ENCODE peak calls at places on chromosomes 7 and 10, in ten cellular contexts. A is heart left ventricle, P is suprapubic skin, Y is endothelial cell of umbilical vein, T is adrenal gland, S is IMR-90, I is A549, J is H1, N is body of pancreas, V is HCT116. G is an unnamed sample.

GRCh38 chr7:108480311-108480710 is 24.1 kb upstream of the NRCAM start:
- DNase-seq in P (no peak), V (no peak), Y (no peak), T (no peak), J (no peak), A (no peak), I (no peak), S (no peak), N (no peak), G (no peak)

GRCh38 chr7:111860248-111860647 is 298.0 kb upstream of the IMMP2L start:
- DNase-seq in P (no peak), S (no peak), V (no peak), T (no peak), Y (no peak), I (no peak), J (no peak), N (no peak), A (no peak), G (no peak)

GRCh38 chr7:39613577-39613976 is 9.8 kb upstream of the RALA start:
- DNase-seq in T (no peak), S (peak), J (no peak), N (no peak), V (no peak), P (no peak), I (no peak), A (no peak), Y (peak), G (no peak)

GRCh38 chr7:46146454-46147255 is 225.6 kb upstream of the IGFBP3 start:
- DNase-seq in V (no peak), A (peak), Y (no peak), T (no peak), N (no peak), S (peak), P (no peak), J (no peak), I (peak), G (no peak)

GRCh38 chr7:47032171-47032915 is 549.6 kb downstream of the TNS3 start:
- DNase-seq in N (no peak), T (no peak), J (no peak), I (no peak), S (no peak), P (no peak), A (no peak), V (no peak), Y (no peak), G (no peak)

GRCh38 chr7:135645296-135645904 is 16.9 kb upstream of the STMP1 start:
- DNase-seq in A (no peak), S (peak), V (peak), Y (peak), N (no peak), P (no peak), I (peak), T (no peak), J (no peak), G (no peak)

GRCh38 chr7:7569113-7569527 is 2.4 kb downstream of the MIOS start:
- DNase-seq in N (no peak), Y (no peak), J (no peak), A (no peak), I (no peak), V (no peak), S (no peak), T (no peak), P (no peak), G (no peak)

GRCh38 chr7:131148258-131148657 is 179.4 kb upstream of the MKLN1 start:
- DNase-seq in J (no peak), S (no peak), N (no peak), A (no peak), T (no peak), Y (no peak), P (no peak), I (no peak), V (no peak), G (no peak)

GRCh38 chr7:124246262-124246863 is 213.5 kb upstream of the TMEM229A start:
- DNase-seq in N (no peak), I (no peak), J (no peak), P (no peak), S (peak), T (no peak), V (no peak), A (no peak), Y (peak), G (no peak)

GRCh38 chr10:124097883-124098282 is 4.5 kb upstream of the CHST15 start:
- DNase-seq in I (no peak), V (no peak), A (no peak), P (no peak), J (no peak), Y (no peak), S (no peak), T (no peak), N (no peak), G (no peak)

GRCh38 chr10:43964486-43964885 is 315.8 kb upstream of the ZNF32 start:
- DNase-seq in N (no peak), Y (no peak), P (no peak), S (no peak), A (no peak), T (no peak), J (no peak), V (no peak), I (no peak), G (no peak)

GRCh38 chr10:18683427-18683826 is 24.2 kb downstream of the ARL5B start:
- DNase-seq in Y (no peak), I (no peak), J (no peak), V (no peak), P (no peak), T (no peak), A (no peak), N (no peak), S (peak), G (no peak)

GRCh38 chr10:118238573-118239240 is 103.4 kb downstream of the FAM204A start:
- DNase-seq in I (peak), N (no peak), Y (no peak), J (no peak), S (peak), T (peak), V (no peak), P (no peak), A (no peak), G (no peak)

GRCh38 chr7:158572000-158572828 is 15.4 kb downstream of the PTPRN2 start:
- DNase-seq in A (no peak), N (peak), S (no peak), V (no peak), I (peak), Y (no peak), J (no peak), T (peak), P (no peak), G (no peak)

GRCh38 chr10:63414481-63415260 is 51.1 kb downstream of the JMJD1C start:
- DNase-seq in A (no peak), J (no peak), V (no peak), S (peak), T (no peak), P (no peak), I (peak), Y (peak), N (no peak), G (no peak)

GRCh38 chr10:121498071-121498470 is 100.2 kb downstream of the FGFR2 start:
- DNase-seq in I (no peak), J (no peak), N (no peak), Y (no peak), S (no peak), A (no peak), V (no peak), P (no peak), T (no peak), G (no peak)

GRCh38 chr10:59557052-59557451 is 152.6 kb downstream of the SLC16A9 start:
- DNase-seq in I (no peak), P (no peak), Y (no peak), A (no peak), N (peak), T (no peak), J (peak), S (no peak), V (no peak), G (no peak)

GRCh38 chr7:9031386-9031785 is 598.0 kb downstream of the NXPH1 start:
- DNase-seq in S (no peak), I (no peak), T (no peak), Y (no peak), A (no peak), P (no peak), N (no peak), J (no peak), V (no peak), G (no peak)

GRCh38 chr7:27709137-27710075 is 30.6 kb upstream of the TAX1BP1 start:
- DNase-seq in V (no peak), S (peak), Y (peak), I (no peak), T (peak), P (no peak), J (no peak), N (no peak), A (no peak), G (no peak)

GRCh38 chr7:151764056-151764920 is 112.6 kb downstream of the PRKAG2 start:
- DNase-seq in N (no peak), I (no peak), J (no peak), T (no peak), V (no peak), Y (no peak), A (no peak), P (no peak), S (no peak), G (no peak)

GRCh38 chr7:106094780-106095179 is 17.3 kb downstream of the SYPL1 start:
- DNase-seq in S (no peak), I (no peak), P (no peak), J (no peak), A (no peak), T (no peak), N (no peak), V (no peak), Y (no peak), G (no peak)

GRCh38 chr7:29748286-29749099 is 57.8 kb upstream of the WIPF3 start:
- DNase-seq in I (peak), P (no peak), N (peak), J (no peak), T (no peak), S (peak), Y (peak), A (no peak), V (peak), G (no peak)

GRCh38 chr10:98170249-98171117 is 36.0 kb downstream of the R3HCC1L start:
- DNase-seq in S (peak), Y (peak), V (peak), N (peak), T (peak), I (peak), J (peak), P (no peak), A (no peak), G (peak)

GRCh38 chr10:88108115-88108610 is 244.7 kb downstream of the PTEN start:
- DNase-seq in J (no peak), I (peak), P (no peak), Y (no peak), S (no peak), A (no peak), T (no peak), V (peak), N (no peak), G (no peak)
- TF ChIP-seq CTCF in J (no peak), I (no peak), P (no peak), Y (no peak), S (no peak), A (no peak), T (no peak), V (peak), N (no peak), G (no peak)

DNA sequence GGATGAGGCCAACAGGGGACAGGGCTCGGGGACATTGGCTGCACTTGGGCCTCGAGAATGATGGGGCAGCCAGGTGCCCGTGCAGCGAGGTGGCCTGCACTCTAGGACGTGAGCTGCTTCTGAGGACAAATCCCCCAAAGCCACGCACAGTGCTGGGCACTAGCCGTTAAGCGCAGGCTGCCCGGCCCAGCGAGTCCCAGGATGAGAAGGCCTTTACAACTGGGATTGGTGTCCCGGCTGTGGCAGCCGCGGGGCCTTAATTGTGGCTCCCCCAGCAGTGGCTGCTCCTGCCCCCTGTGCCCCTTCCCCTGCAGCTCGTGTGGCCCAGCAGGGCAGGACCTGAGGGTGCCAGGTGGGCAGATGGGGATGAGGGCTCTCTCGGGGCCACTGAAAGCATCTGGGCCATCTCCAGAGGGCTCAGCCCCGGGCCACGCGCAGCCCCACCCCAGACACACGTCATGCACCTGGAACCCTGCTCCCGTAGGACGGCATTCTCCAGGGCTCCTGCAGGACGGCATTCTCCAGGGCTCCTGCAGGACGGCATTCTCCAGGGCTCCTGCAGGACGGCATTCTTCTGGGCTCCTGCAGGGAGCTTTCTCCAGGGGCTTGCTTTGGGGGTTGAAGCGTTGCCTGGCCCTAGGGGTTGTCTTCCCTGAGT is 6.6 kb downstream of the PWWP2B start:
- DNase-seq in T (peak), S (no peak), V (no peak), P (no peak), Y (no peak), I (no peak), N (peak), A (no peak), J (no peak), G (no peak)
- TF ChIP-seq POLR2A in T (no peak), S (no peak), V (no peak), P (no peak), Y (no peak), I (no peak), N (no peak), A (no peak), J (no peak), G (no peak)

GRCh38 chr7:128167791-128168666 is 73.0 kb upstream of the LEP start:
- DNase-seq in P (peak), Y (no peak), N (peak), T (no peak), A (no peak), J (peak), I (no peak), V (no peak), S (no peak), G (no peak)

GRCh38 chr7:128165927-128166420 is 75.1 kb upstream of the LEP start:
- DNase-seq in T (no peak), I (no peak), S (no peak), N (no peak), Y (no peak), P (peak), A (no peak), V (no peak), J (no peak), G (no peak)

GRCh38 chr7:128167316-128167691 is 73.8 kb upstream of the LEP start:
- DNase-seq in S (peak), N (peak), V (no peak), Y (no peak), P (no peak), A (peak), T (peak), J (no peak), I (peak), G (no peak)

GRCh38 chr7:128164955-128165670 is 76.0 kb upstream of the LEP start:
- DNase-seq in J (no peak), P (peak), N (no peak), I (no peak), S (no peak), Y (no peak), V (no peak), A (no peak), T (no peak), G (no peak)

DNA sequence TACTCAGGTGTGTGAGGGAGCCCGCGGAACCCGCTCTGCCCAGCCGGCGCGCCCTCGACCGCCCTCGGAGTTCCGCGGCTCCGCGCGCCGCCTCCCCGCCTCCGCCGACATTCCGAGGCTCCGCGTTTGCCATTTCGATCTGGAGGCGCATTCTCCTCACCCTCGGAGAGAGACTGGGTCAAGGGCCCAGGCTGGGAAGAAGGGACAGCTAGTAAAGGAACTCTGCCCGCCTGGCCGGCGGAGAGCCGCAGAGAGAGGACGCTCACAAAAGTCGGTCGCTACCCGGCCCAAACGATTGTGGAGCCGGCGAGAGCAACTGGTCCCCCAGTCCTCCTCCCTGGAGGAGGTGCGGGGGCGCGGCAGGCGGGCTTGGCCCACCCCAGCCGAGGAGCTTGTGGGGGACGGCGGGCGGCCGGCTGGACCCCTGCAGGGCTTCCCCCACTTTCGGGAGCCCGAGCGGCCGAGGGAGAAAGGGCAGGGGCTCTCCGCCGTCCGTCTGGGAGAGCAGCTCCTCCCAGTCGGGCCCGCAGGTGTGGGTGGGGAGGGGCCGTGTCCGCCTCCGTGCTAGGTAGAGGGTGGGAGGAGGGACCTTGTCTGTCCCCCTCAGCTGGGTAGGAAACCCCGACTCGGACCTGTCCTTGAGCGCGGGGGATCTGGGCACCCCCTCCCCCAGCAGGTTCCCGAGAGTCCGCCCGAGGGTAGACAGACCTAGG is 74.3 kb upstream of the LEP start:
- DNase-seq in J (peak), P (no peak), T (peak), N (peak), I (no peak), S (no peak), A (no peak), V (no peak), Y (no peak), G (no peak)
- H3K4me3 ChIP-seq in J (peak), P (peak), T (peak), N (peak), I (peak), S (peak), A (peak), V (no peak), Y (no peak), G (peak)

GRCh38 chr7:26238004-26238403 is 36.5 kb downstream of the CBX3 start:
- DNase-seq in J (no peak), T (no peak), N (no peak), V (no peak), A (no peak), I (no peak), Y (no peak), S (no peak), P (no peak), G (no peak)

GRCh38 chr7:26237035-26237807 is 35.7 kb downstream of the CBX3 start:
- DNase-seq in N (no peak), J (no peak), S (no peak), V (no peak), T (no peak), A (no peak), P (no peak), I (no peak), Y (no peak), G (no peak)

DNA sequence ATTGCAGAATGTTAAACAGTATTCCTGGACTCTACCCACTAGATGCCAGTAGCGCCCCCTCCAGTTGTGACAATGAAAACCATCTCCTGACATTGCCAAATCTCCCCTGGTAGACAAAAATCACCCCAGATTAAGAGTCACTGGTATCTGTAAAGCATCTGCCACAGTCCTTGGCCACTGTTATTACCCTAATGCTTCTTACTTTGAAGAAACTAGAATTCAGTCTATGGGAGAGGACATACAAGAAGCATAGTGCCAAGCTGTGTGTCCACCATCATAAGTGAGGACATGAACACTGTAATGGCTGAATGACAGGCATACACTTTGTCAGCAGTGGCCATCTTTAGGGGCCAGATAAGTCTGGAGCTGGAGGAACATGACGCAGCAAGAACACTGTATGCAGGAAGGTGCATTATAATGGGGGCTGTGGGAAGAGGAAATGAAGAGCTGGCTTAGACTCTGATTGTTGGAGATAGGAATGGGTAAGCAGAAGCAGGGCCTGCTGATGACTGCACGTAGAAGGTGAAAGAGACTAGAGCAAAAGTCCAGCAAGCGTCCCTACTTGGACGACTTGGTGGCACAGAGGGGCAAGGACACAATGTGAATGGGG is 32.5 kb downstream of the CBX3 start:
- DNase-seq in V (no peak), A (no peak), T (no peak), J (no peak), N (no peak), P (no peak), S (no peak), I (no peak), Y (no peak), G (no peak)
- TF ChIP-seq CTCF in V (no peak), A (no peak), T (no peak), J (no peak), N (no peak), P (no peak), S (no peak), I (no peak), Y (no peak), G (no peak)

GRCh38 chr7:21945374-21946227 is at the start of gene CDCA7L:
- DNase-seq in I (peak), A (peak), V (peak), N (peak), J (peak), T (peak), P (peak), Y (peak), S (peak), G (peak)
- TF ChIP-seq POLR2A in I (peak), A (peak), V (peak), N (peak), J (peak), T (no peak), P (peak), Y (peak), S (peak), G (no peak)

GRCh38 chr7:48096273-48096672 is 7.2 kb downstream of the UPP1 start:
- DNase-seq in S (no peak), T (no peak), V (no peak), I (no peak), A (no peak), P (no peak), J (no peak), Y (no peak), N (no peak), G (no peak)

GRCh38 chr7:48097511-48098231 is 8.6 kb downstream of the UPP1 start:
- DNase-seq in V (no peak), P (no peak), N (no peak), J (no peak), I (no peak), S (no peak), A (no peak), T (no peak), Y (peak), G (no peak)

GRCh38 chr7:48091506-48092433 is 2.7 kb downstream of the UPP1 start:
- DNase-seq in N (no peak), P (no peak), A (no peak), I (no peak), V (no peak), T (no peak), J (peak), Y (no peak), S (no peak), G (no peak)

GRCh38 chr7:48098846-48099245 is 9.8 kb downstream of the UPP1 start:
- DNase-seq in J (no peak), N (no peak), S (no peak), A (no peak), T (no peak), P (no peak), Y (no peak), V (no peak), I (no peak), G (no peak)

GRCh38 chr7:48094861-48095293 is 5.8 kb downstream of the UPP1 start:
- DNase-seq in A (no peak), J (no peak), I (no peak), T (no peak), V (no peak), S (peak), Y (no peak), N (no peak), P (no peak), G (no peak)
- H3K4me3 ChIP-seq in A (no peak), J (no peak), I (no peak), T (no peak), V (no peak), S (no peak), Y (no peak), N (no peak), P (no peak), G (no peak)